ENCODE peak calls at places on chromosomes 3 and 15, in five cellular contexts. One of them, this sample, is unnamed.

GRCh38 chr3:187741403-187742350 is 3.6 kb downstream of the BCL6 start:
- DNase-seq in SK-N-SH: peak
- DNase-seq in K562: peak
- DNase-seq in H1: peak
- DNase-seq in endothelial cell of umbilical vein: peak
- DNase-seq in this sample: peak

GRCh38 chr3:56787258-56787777 is 14.4 kb downstream of the ARHGEF3 start:
- DNase-seq in SK-N-SH: no peak
- DNase-seq in K562: no peak
- DNase-seq in H1: no peak
- DNase-seq in endothelial cell of umbilical vein: no peak
- DNase-seq in this sample: no peak

GRCh38 chr3:128426128-128426921 is 40.4 kb downstream of the DNAJB8 start:
- DNase-seq in SK-N-SH: peak
- DNase-seq in K562: peak
- DNase-seq in H1: peak
- DNase-seq in endothelial cell of umbilical vein: peak
- DNase-seq in this sample: no peak

GRCh38 chr15:101043911-101044624 is 124.9 kb downstream of the LRRK1 start:
- DNase-seq in SK-N-SH: no peak
- DNase-seq in K562: no peak
- DNase-seq in H1: peak
- DNase-seq in endothelial cell of umbilical vein: no peak
- DNase-seq in this sample: no peak

GRCh38 chr15:55587321-55588069 is 650 bp downstream of the PYGO1 start:
- DNase-seq in SK-N-SH: peak
- DNase-seq in K562: peak
- DNase-seq in H1: peak
- DNase-seq in endothelial cell of umbilical vein: peak
- DNase-seq in this sample: no peak

GRCh38 chr3:11915621-11916417 is 69.1 kb upstream of the TAMM41 start:
- DNase-seq in SK-N-SH: no peak
- DNase-seq in K562: no peak
- DNase-seq in H1: no peak
- DNase-seq in endothelial cell of umbilical vein: no peak
- DNase-seq in this sample: no peak

GRCh38 chr3:145892869-145893268 is 268.1 kb downstream of the PLOD2 start:
- DNase-seq in SK-N-SH: no peak
- DNase-seq in K562: no peak
- DNase-seq in H1: no peak
- DNase-seq in endothelial cell of umbilical vein: no peak
- DNase-seq in this sample: no peak

GRCh38 chr3:177284383-177284881 is 87.2 kb upstream of the TBL1XR1 start:
- DNase-seq in SK-N-SH: no peak
- DNase-seq in K562: peak
- DNase-seq in H1: peak
- DNase-seq in endothelial cell of umbilical vein: no peak
- DNase-seq in this sample: peak

GRCh38 chr15:75030424-75030823 is 7.0 kb downstream of the PPCDC start:
- DNase-seq in SK-N-SH: no peak
- DNase-seq in K562: no peak
- DNase-seq in H1: no peak
- DNase-seq in endothelial cell of umbilical vein: no peak
- DNase-seq in this sample: no peak

GRCh38 chr15:27885226-27885625 is 213.9 kb downstream of the OCA2 start:
- DNase-seq in SK-N-SH: no peak
- DNase-seq in K562: no peak
- DNase-seq in H1: no peak
- DNase-seq in endothelial cell of umbilical vein: no peak
- DNase-seq in this sample: no peak

GRCh38 chr3:59541352-59541751 is 491.5 kb upstream of the CFAP20DC start:
- DNase-seq in SK-N-SH: no peak
- DNase-seq in K562: no peak
- DNase-seq in H1: no peak
- DNase-seq in endothelial cell of umbilical vein: no peak
- DNase-seq in this sample: no peak

GRCh38 chr3:9109570-9109914 is 139.9 kb downstream of the SRGAP3 start:
- DNase-seq in SK-N-SH: no peak
- DNase-seq in K562: no peak
- DNase-seq in H1: no peak
- DNase-seq in endothelial cell of umbilical vein: no peak
- DNase-seq in this sample: no peak

GRCh38 chr3:172915911-172916514 is 165.5 kb downstream of the ECT2 start:
- DNase-seq in SK-N-SH: no peak
- DNase-seq in K562: no peak
- DNase-seq in H1: no peak
- DNase-seq in endothelial cell of umbilical vein: no peak
- DNase-seq in this sample: no peak

GRCh38 chr15:66832679-66833078 is 130.6 kb downstream of the SMAD6 start:
- DNase-seq in SK-N-SH: no peak
- DNase-seq in K562: no peak
- DNase-seq in H1: no peak
- DNase-seq in endothelial cell of umbilical vein: no peak
- DNase-seq in this sample: no peak

GRCh38 chr15:29571728-29572454 is 250.4 kb downstream of the TJP1 start:
- DNase-seq in SK-N-SH: peak
- DNase-seq in K562: peak
- DNase-seq in H1: no peak
- DNase-seq in endothelial cell of umbilical vein: peak
- DNase-seq in this sample: no peak

GRCh38 chr15:85899927-85900326 is 105.2 kb upstream of the KLHL25 start:
- DNase-seq in SK-N-SH: no peak
- DNase-seq in K562: no peak
- DNase-seq in H1: no peak
- DNase-seq in endothelial cell of umbilical vein: no peak
- DNase-seq in this sample: no peak

GRCh38 chr15:46304320-46304719 is 669.5 kb downstream of the SQOR start:
- DNase-seq in SK-N-SH: peak
- DNase-seq in K562: peak
- DNase-seq in H1: peak
- DNase-seq in endothelial cell of umbilical vein: peak
- DNase-seq in this sample: no peak

GRCh38 chr3:66603161-66603611 is 102.4 kb upstream of the LRIG1 start:
- DNase-seq in SK-N-SH: no peak
- DNase-seq in K562: no peak
- DNase-seq in H1: no peak
- DNase-seq in endothelial cell of umbilical vein: no peak
- DNase-seq in this sample: no peak

GRCh38 chr3:193879099-193879863 is 256.7 kb upstream of the HES1 start:
- DNase-seq in SK-N-SH: no peak
- DNase-seq in K562: no peak
- DNase-seq in H1: no peak
- DNase-seq in endothelial cell of umbilical vein: no peak
- DNase-seq in this sample: no peak

GRCh38 chr3:197135212-197135611 is 105.6 kb upstream of the MELTF start:
- DNase-seq in SK-N-SH: no peak
- DNase-seq in K562: no peak
- DNase-seq in H1: no peak
- DNase-seq in endothelial cell of umbilical vein: peak
- DNase-seq in this sample: no peak

GRCh38 chr3:22296641-22297040 is 545.6 kb upstream of the ZNF385D start:
- DNase-seq in SK-N-SH: peak
- DNase-seq in K562: no peak
- DNase-seq in H1: no peak
- DNase-seq in endothelial cell of umbilical vein: no peak
- DNase-seq in this sample: no peak

GRCh38 chr15:73284073-73284472 is 84.7 kb downstream of the HCN4 start:
- DNase-seq in SK-N-SH: peak
- DNase-seq in K562: no peak
- DNase-seq in H1: no peak
- DNase-seq in endothelial cell of umbilical vein: peak
- DNase-seq in this sample: no peak

GRCh38 chr15:58698887-58699641 is 50.4 kb downstream of the ADAM10 start:
- DNase-seq in SK-N-SH: no peak
- DNase-seq in K562: no peak
- DNase-seq in H1: no peak
- DNase-seq in endothelial cell of umbilical vein: no peak
- DNase-seq in this sample: no peak

GRCh38 chr15:78050851-78051250 is 26.7 kb downstream of the TBC1D2B start:
- DNase-seq in SK-N-SH: no peak
- DNase-seq in K562: no peak
- DNase-seq in H1: no peak
- DNase-seq in endothelial cell of umbilical vein: peak
- DNase-seq in this sample: no peak

DNA sequence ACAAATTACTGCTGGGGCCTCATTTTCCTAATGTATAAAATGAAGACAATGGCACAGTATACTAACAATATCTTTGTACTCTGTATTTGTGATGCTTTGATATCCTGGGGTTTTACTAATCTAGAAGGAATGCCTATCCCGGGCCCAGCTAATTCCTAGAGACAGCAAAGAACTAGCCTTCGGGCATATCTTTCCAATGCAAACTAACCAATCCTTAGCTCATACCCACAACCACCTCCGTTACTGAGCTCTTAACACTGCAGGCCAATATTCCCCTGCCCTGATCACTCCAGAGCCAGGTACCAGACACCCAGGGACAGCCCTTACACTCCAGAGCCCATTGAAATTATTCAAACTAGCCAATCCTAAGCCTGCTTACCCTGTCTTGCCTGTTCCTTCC is 309.0 kb downstream of the ULK4 start:
- DNase-seq in SK-N-SH: no peak
- DNase-seq in K562: no peak
- DNase-seq in H1: no peak
- DNase-seq in endothelial cell of umbilical vein: no peak
- DNase-seq in this sample: no peak
- TF ChIP-seq MAX in SK-N-SH: no peak
- TF ChIP-seq MAX in K562: no peak
- TF ChIP-seq MAX in H1: no peak
- TF ChIP-seq MAX in endothelial cell of umbilical vein: no peak
- TF ChIP-seq MAX in this sample: no peak

GRCh38 chr15:51833782-51834181 is 4.3 kb downstream of the TMOD3 start:
- DNase-seq in SK-N-SH: no peak
- DNase-seq in K562: no peak
- DNase-seq in H1: no peak
- DNase-seq in endothelial cell of umbilical vein: no peak
- DNase-seq in this sample: no peak

GRCh38 chr15:51842265-51842664 is 12.8 kb downstream of the TMOD3 start:
- DNase-seq in SK-N-SH: no peak
- DNase-seq in K562: no peak
- DNase-seq in H1: no peak
- DNase-seq in endothelial cell of umbilical vein: no peak
- DNase-seq in this sample: no peak

GRCh38 chr15:51842852-51843737 is 13.6 kb downstream of the TMOD3 start:
- DNase-seq in SK-N-SH: no peak
- DNase-seq in K562: peak
- DNase-seq in H1: no peak
- DNase-seq in endothelial cell of umbilical vein: peak
- DNase-seq in this sample: peak

GRCh38 chr15:51841401-51842040 is 12.1 kb downstream of the TMOD3 start:
- DNase-seq in SK-N-SH: no peak
- DNase-seq in K562: no peak
- DNase-seq in H1: no peak
- DNase-seq in endothelial cell of umbilical vein: peak
- DNase-seq in this sample: no peak

GRCh38 chr15:51837784-51838183 is 8.3 kb downstream of the TMOD3 start:
- DNase-seq in SK-N-SH: no peak
- DNase-seq in K562: no peak
- DNase-seq in H1: no peak
- DNase-seq in endothelial cell of umbilical vein: peak
- DNase-seq in this sample: no peak
- H3K9ac ChIP-seq in SK-N-SH: no peak
- H3K9ac ChIP-seq in K562: no peak
- H3K9ac ChIP-seq in H1: no peak
- H3K9ac ChIP-seq in endothelial cell of umbilical vein: peak
- H3K9ac ChIP-seq in this sample: no peak

GRCh38 chr3:114449271-114450007 is 155.6 kb downstream of the TIGIT start:
- DNase-seq in SK-N-SH: no peak
- DNase-seq in K562: no peak
- DNase-seq in H1: no peak
- DNase-seq in endothelial cell of umbilical vein: no peak
- DNase-seq in this sample: no peak
- TF ChIP-seq MAX in SK-N-SH: no peak
- TF ChIP-seq MAX in K562: no peak
- TF ChIP-seq MAX in H1: no peak
- TF ChIP-seq MAX in endothelial cell of umbilical vein: no peak
- TF ChIP-seq MAX in this sample: no peak

GRCh38 chr15:52529289-52529929 is 729 bp upstream of the MYO5A start:
- DNase-seq in SK-N-SH: no peak
- DNase-seq in K562: no peak
- DNase-seq in H1: peak
- DNase-seq in endothelial cell of umbilical vein: no peak
- DNase-seq in this sample: no peak
- H3K9ac ChIP-seq in SK-N-SH: peak
- H3K9ac ChIP-seq in K562: peak
- H3K9ac ChIP-seq in H1: peak
- H3K9ac ChIP-seq in endothelial cell of umbilical vein: peak
- H3K9ac ChIP-seq in this sample: peak

GRCh38 chr15:90131848-90132247 is 29.6 kb upstream of the IDH2 start:
- DNase-seq in SK-N-SH: no peak
- DNase-seq in K562: no peak
- DNase-seq in H1: no peak
- DNase-seq in endothelial cell of umbilical vein: no peak
- DNase-seq in this sample: no peak

GRCh38 chr15:90132437-90132836 is 30.2 kb upstream of the IDH2 start:
- DNase-seq in SK-N-SH: no peak
- DNase-seq in K562: no peak
- DNase-seq in H1: no peak
- DNase-seq in endothelial cell of umbilical vein: no peak
- DNase-seq in this sample: no peak

GRCh38 chr15:90126022-90126421 is 23.8 kb upstream of the IDH2 start:
- DNase-seq in SK-N-SH: no peak
- DNase-seq in K562: no peak
- DNase-seq in H1: no peak
- DNase-seq in endothelial cell of umbilical vein: no peak
- DNase-seq in this sample: no peak

GRCh38 chr15:90126457-90127435 is 24.5 kb upstream of the IDH2 start:
- DNase-seq in SK-N-SH: no peak
- DNase-seq in K562: no peak
- DNase-seq in H1: peak
- DNase-seq in endothelial cell of umbilical vein: no peak
- DNase-seq in this sample: no peak

GRCh38 chr15:90130291-90130690 is 28.0 kb upstream of the IDH2 start:
- DNase-seq in SK-N-SH: no peak
- DNase-seq in K562: no peak
- DNase-seq in H1: no peak
- DNase-seq in endothelial cell of umbilical vein: no peak
- DNase-seq in this sample: no peak
- TF ChIP-seq MAX in SK-N-SH: no peak
- TF ChIP-seq MAX in K562: no peak
- TF ChIP-seq MAX in H1: no peak
- TF ChIP-seq MAX in endothelial cell of umbilical vein: no peak
- TF ChIP-seq MAX in this sample: no peak

GRCh38 chr3:189833266-189833665 is 202.1 kb downstream of the TP63 start:
- DNase-seq in SK-N-SH: no peak
- DNase-seq in K562: no peak
- DNase-seq in H1: no peak
- DNase-seq in endothelial cell of umbilical vein: no peak
- DNase-seq in this sample: no peak
- H3K9ac ChIP-seq in SK-N-SH: no peak
- H3K9ac ChIP-seq in K562: no peak
- H3K9ac ChIP-seq in H1: no peak
- H3K9ac ChIP-seq in endothelial cell of umbilical vein: no peak
- H3K9ac ChIP-seq in this sample: no peak

DNA sequence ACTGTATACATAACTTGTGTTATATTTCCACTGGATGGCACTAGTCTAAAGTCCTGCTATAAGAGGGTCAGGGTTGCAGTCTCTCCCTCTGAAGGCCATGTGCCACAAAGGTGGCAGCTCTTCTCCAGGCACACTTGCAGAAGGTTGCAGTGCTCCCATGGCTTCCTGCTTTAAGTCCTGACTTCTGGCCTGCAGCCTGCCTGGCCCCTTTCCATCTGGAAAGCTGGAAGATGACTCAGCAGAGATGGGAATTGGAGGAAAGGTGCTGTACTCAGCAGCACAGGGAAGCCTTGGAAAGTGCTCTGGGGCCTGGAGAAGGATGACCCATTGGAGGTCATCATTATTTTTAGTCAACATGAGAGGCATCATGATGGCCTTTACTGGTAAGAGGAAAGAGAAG is 40.9 kb upstream of the MRPL3 start:
- DNase-seq in SK-N-SH: no peak
- DNase-seq in K562: no peak
- DNase-seq in H1: no peak
- DNase-seq in endothelial cell of umbilical vein: peak
- DNase-seq in this sample: peak
- TF ChIP-seq MAX in SK-N-SH: peak
- TF ChIP-seq MAX in K562: no peak
- TF ChIP-seq MAX in H1: no peak
- TF ChIP-seq MAX in endothelial cell of umbilical vein: no peak
- TF ChIP-seq MAX in this sample: peak

This sample was measured in HCT116.